ENCODE peak calls at places on chromosomes 4 and X, in four cellular contexts. One of them, this sample, is unnamed.
A peak's percentile ranks its signal among the peaks of the same experiment; 100 is the strongest.

GRCh38 chr4:48483006-48483776 is at the start of gene SLC10A4:
- DNase-seq in nephron progenitor cell: peak; percentile 78
- DNase-seq in iris pigment epithelial cell: no peak
- DNase-seq in HS-5: no peak
- DNase-seq in this sample: no peak

GRCh38 chrX:14832591-14832990 is 40.3 kb downstream of the FANCB start:
- DNase-seq in nephron progenitor cell: no peak
- DNase-seq in iris pigment epithelial cell: no peak
- DNase-seq in HS-5: no peak
- DNase-seq in this sample: no peak

GRCh38 chr4:86939737-86940141 is 4.9 kb downstream of the AFF1 start:
- DNase-seq in nephron progenitor cell: no peak
- DNase-seq in iris pigment epithelial cell: no peak
- DNase-seq in HS-5: no peak
- DNase-seq in this sample: no peak

GRCh38 chr4:147518086-147518485 is 37.2 kb downstream of the EDNRA start:
- DNase-seq in nephron progenitor cell: no peak
- DNase-seq in iris pigment epithelial cell: no peak
- DNase-seq in HS-5: no peak
- DNase-seq in this sample: no peak

GRCh38 chr4:39812500-39812899 is 114.6 kb downstream of the UBE2K start:
- DNase-seq in nephron progenitor cell: no peak
- DNase-seq in iris pigment epithelial cell: no peak
- DNase-seq in HS-5: no peak
- DNase-seq in this sample: no peak

GRCh38 chr4:183268556-183268955 is 51.5 kb downstream of the CLDN22 start:
- DNase-seq in nephron progenitor cell: no peak
- DNase-seq in iris pigment epithelial cell: no peak
- DNase-seq in HS-5: no peak
- DNase-seq in this sample: no peak

GRCh38 chrX:22958250-22958649 is 41.5 kb upstream of the DDX53 start:
- DNase-seq in nephron progenitor cell: no peak
- DNase-seq in iris pigment epithelial cell: no peak
- DNase-seq in HS-5: no peak
- DNase-seq in this sample: no peak

GRCh38 chrX:115561605-115562491 is 874 bp downstream of the PLS3 start:
- DNase-seq in nephron progenitor cell: peak; percentile 70
- DNase-seq in iris pigment epithelial cell: peak; percentile 42
- DNase-seq in HS-5: no peak
- DNase-seq in this sample: peak; percentile 35

GRCh38 chr4:141124224-141124623 is 9.0 kb downstream of the RNF150 start:
- DNase-seq in nephron progenitor cell: no peak
- DNase-seq in iris pigment epithelial cell: peak; percentile 26
- DNase-seq in HS-5: no peak
- DNase-seq in this sample: peak; percentile 47

GRCh38 chr4:16225139-16225538 is 1.1 kb downstream of the TAPT1 start:
- DNase-seq in nephron progenitor cell: no peak
- DNase-seq in iris pigment epithelial cell: peak; percentile 52
- DNase-seq in HS-5: no peak
- DNase-seq in this sample: no peak

GRCh38 chr4:153759407-153760226 is at the start of gene RNF175:
- DNase-seq in nephron progenitor cell: peak; percentile 74
- DNase-seq in iris pigment epithelial cell: no peak
- DNase-seq in HS-5: no peak
- DNase-seq in this sample: no peak

GRCh38 chrX:49725923-49726904 is 30.4 kb upstream of the PAGE1 start:
- DNase-seq in nephron progenitor cell: no peak
- DNase-seq in iris pigment epithelial cell: no peak
- DNase-seq in HS-5: no peak
- DNase-seq in this sample: no peak

GRCh38 chr4:47075919-47076318 is 44.6 kb downstream of the GABRB1 start:
- DNase-seq in nephron progenitor cell: no peak
- DNase-seq in iris pigment epithelial cell: no peak
- DNase-seq in HS-5: no peak
- DNase-seq in this sample: no peak

GRCh38 chr4:30912098-30912719 is 192.0 kb downstream of the PCDH7 start:
- DNase-seq in nephron progenitor cell: no peak
- DNase-seq in iris pigment epithelial cell: peak; percentile 47
- DNase-seq in HS-5: no peak
- DNase-seq in this sample: no peak

GRCh38 chr4:126475730-126476129 is 1157.0 kb upstream of the INTU start:
- DNase-seq in nephron progenitor cell: no peak
- DNase-seq in iris pigment epithelial cell: no peak
- DNase-seq in HS-5: no peak
- DNase-seq in this sample: no peak

GRCh38 chr4:123365412-123365811 is 31.2 kb upstream of the SPRY1 start:
- DNase-seq in nephron progenitor cell: no peak
- DNase-seq in iris pigment epithelial cell: no peak
- DNase-seq in HS-5: no peak
- DNase-seq in this sample: no peak

GRCh38 chr4:99324361-99324760 is 3.2 kb upstream of the ADH1B start:
- DNase-seq in nephron progenitor cell: no peak
- DNase-seq in iris pigment epithelial cell: no peak
- DNase-seq in HS-5: no peak
- DNase-seq in this sample: no peak

GRCh38 chr4:140004580-140005314 is 149.2 kb downstream of the MAML3 start:
- DNase-seq in nephron progenitor cell: peak; percentile 52
- DNase-seq in iris pigment epithelial cell: peak; percentile 52
- DNase-seq in HS-5: no peak
- DNase-seq in this sample: no peak

GRCh38 chr4:21470531-21470930 is 478.0 kb downstream of the KCNIP4 start:
- DNase-seq in nephron progenitor cell: no peak
- DNase-seq in iris pigment epithelial cell: peak; percentile 84
- DNase-seq in HS-5: peak; percentile 59
- DNase-seq in this sample: peak; percentile 8

GRCh38 chr4:108443585-108443984 is 176.8 kb upstream of the RPL34 start:
- DNase-seq in nephron progenitor cell: no peak
- DNase-seq in iris pigment epithelial cell: no peak
- DNase-seq in HS-5: no peak
- DNase-seq in this sample: no peak

GRCh38 chrX:30275498-30275897 is 28.6 kb downstream of the MAGEB1 start:
- DNase-seq in nephron progenitor cell: no peak
- DNase-seq in iris pigment epithelial cell: peak; percentile 20
- DNase-seq in HS-5: no peak
- DNase-seq in this sample: no peak

GRCh38 chr4:124711469-124712416 is 789 bp downstream of the ANKRD50 start:
- DNase-seq in nephron progenitor cell: peak; percentile 69
- DNase-seq in iris pigment epithelial cell: peak; percentile 87
- DNase-seq in HS-5: peak; percentile 35
- DNase-seq in this sample: peak; percentile 89

GRCh38 chr4:96175871-96176270 is 336.0 kb downstream of the PDHA2 start:
- DNase-seq in nephron progenitor cell: no peak
- DNase-seq in iris pigment epithelial cell: no peak
- DNase-seq in HS-5: no peak
- DNase-seq in this sample: no peak

GRCh38 chr4:156594619-156595018 is 377.0 kb downstream of the PDGFC start:
- DNase-seq in nephron progenitor cell: no peak
- DNase-seq in iris pigment epithelial cell: peak; percentile 15
- DNase-seq in HS-5: no peak
- DNase-seq in this sample: peak; percentile 48

GRCh38 chr4:173177232-173177631 is 8.6 kb downstream of the GALNT7 start:
- DNase-seq in nephron progenitor cell: no peak
- DNase-seq in iris pigment epithelial cell: no peak
- DNase-seq in HS-5: no peak
- DNase-seq in this sample: no peak

GRCh38 chr4:144656857-144657256 is 10.9 kb downstream of the HHIP start:
- DNase-seq in nephron progenitor cell: no peak
- DNase-seq in iris pigment epithelial cell: no peak
- DNase-seq in HS-5: no peak
- DNase-seq in this sample: no peak

GRCh38 chr4:163121689-163122088 is 45.0 kb downstream of the NAF1 start:
- DNase-seq in nephron progenitor cell: no peak
- DNase-seq in iris pigment epithelial cell: peak; percentile 71
- DNase-seq in HS-5: no peak
- DNase-seq in this sample: no peak

GRCh38 chr4:110201502-110201901 is 3.1 kb upstream of the ELOVL6 start:
- DNase-seq in nephron progenitor cell: no peak
- DNase-seq in iris pigment epithelial cell: no peak
- DNase-seq in HS-5: no peak
- DNase-seq in this sample: no peak

GRCh38 chrX:68693481-68694410 is 46.3 kb downstream of the STARD8 start:
- DNase-seq in nephron progenitor cell: peak; percentile 90
- DNase-seq in iris pigment epithelial cell: peak; percentile 28
- DNase-seq in HS-5: no peak
- DNase-seq in this sample: peak; percentile 28

GRCh38 chr4:26780524-26780923 is 80.1 kb upstream of the STIM2 start:
- DNase-seq in nephron progenitor cell: no peak
- DNase-seq in iris pigment epithelial cell: peak; percentile 61
- DNase-seq in HS-5: peak; percentile 19
- DNase-seq in this sample: peak; percentile 5

GRCh38 chr4:80270321-80270720 is 3.9 kb downstream of the FGF5 start:
- DNase-seq in nephron progenitor cell: no peak
- DNase-seq in iris pigment epithelial cell: no peak
- DNase-seq in HS-5: no peak
- DNase-seq in this sample: no peak

This sample was measured in NCI-H226.